ENCODE peak calls at places on chromosomes 1 and 21, in eight cellular contexts. W, I, X, M, F, V, O and D are unnamed samples.

GRCh38 chr1:8170059-8170835 is 144.1 kb upstream of the ERRFI1 start:
- DNase-seq in W (no peak), I (no peak), X (no peak), M (peak; percentile 85), F (no peak), V (no peak), O (no peak), D (no peak)

GRCh38 chr1:201728731-201729130 is 100.2 kb upstream of the IPO9 start:
- DNase-seq in W (peak; percentile 69), I (no peak), X (no peak), M (no peak), F (no peak), V (no peak), O (no peak), D (no peak)

GRCh38 chr1:167141963-167142362 is 48.1 kb downstream of the STYXL2 start:
- DNase-seq in W (no peak), I (no peak), X (no peak), M (no peak), F (no peak), V (no peak), O (no peak), D (no peak)

GRCh38 chr1:7255303-7256058 is 470.2 kb downstream of the CAMTA1 start:
- DNase-seq in W (no peak), I (no peak), X (no peak), M (no peak), F (peak; percentile 56), V (no peak), O (no peak), D (no peak)

GRCh38 chr1:186442651-186443114 is 18.2 kb downstream of the PDC start:
- DNase-seq in W (no peak), I (no peak), X (no peak), M (no peak), F (peak; percentile 50), V (no peak), O (no peak), D (no peak)

GRCh38 chr1:184025242-184025675 is 12.3 kb downstream of the COLGALT2 start:
- DNase-seq in W (peak; percentile 20), I (no peak), X (peak; percentile 91), M (peak; percentile 13), F (peak; percentile 43), V (no peak), O (peak; percentile 33), D (peak; percentile 70)

GRCh38 chr1:231091853-231092301 is 51.8 kb upstream of the FAM89A start:
- DNase-seq in W (peak; percentile 80), I (peak; percentile 66), X (no peak), M (peak; percentile 38), F (peak; percentile 52), V (no peak), O (no peak), D (peak; percentile 53)

GRCh38 chr1:223802602-223803001 is 43.1 kb downstream of the TP53BP2 start:
- DNase-seq in W (no peak), I (no peak), X (no peak), M (no peak), F (no peak), V (peak; percentile 46), O (no peak), D (no peak)

GRCh38 chr1:58442114-58442513 is 104.4 kb downstream of the OMA1 start:
- DNase-seq in W (no peak), I (no peak), X (peak; percentile 19), M (peak; percentile 75), F (no peak), V (no peak), O (no peak), D (peak; percentile 90)

GRCh38 chr1:206933333-206933945 is 11.7 kb upstream of the FCMR start:
- DNase-seq in W (peak; percentile 63), I (peak; percentile 64), X (no peak), M (no peak), F (peak; percentile 42), V (no peak), O (peak; percentile 35), D (no peak)

GRCh38 chr1:23899070-23899469 is 14.1 kb downstream of the CNR2 start:
- DNase-seq in W (no peak), I (no peak), X (no peak), M (no peak), F (no peak), V (no peak), O (no peak), D (no peak)

GRCh38 chr1:211371406-211372105 is 44.9 kb downstream of the TRAF5 start:
- DNase-seq in W (no peak), I (no peak), X (no peak), M (no peak), F (peak; percentile 13), V (no peak), O (no peak), D (no peak)

GRCh38 chr1:156705918-156706646 is 699 bp upstream of the CRABP2 start:
- DNase-seq in W (peak; percentile 97), I (peak; percentile 95), X (no peak), M (peak; percentile 87), F (peak; percentile 74), V (peak; percentile 36), O (peak; percentile 68), D (no peak)

GRCh38 chr1:81232505-81232904 is 568.2 kb upstream of the ADGRL2 start:
- DNase-seq in W (no peak), I (no peak), X (no peak), M (no peak), F (no peak), V (no peak), O (no peak), D (no peak)

GRCh38 chr1:47572731-47573505 is 135.1 kb downstream of the FOXD2 start:
- DNase-seq in W (no peak), I (no peak), X (no peak), M (peak; percentile 21), F (no peak), V (peak; percentile 83), O (no peak), D (no peak)

GRCh38 chr21:27840273-27840672 is 873.4 kb upstream of the ADAMTS5 start:
- DNase-seq in W (no peak), I (no peak), X (no peak), M (no peak), F (no peak), V (no peak), O (no peak), D (peak; percentile 14)

GRCh38 chr1:118483245-118484006 is 298.4 kb upstream of the SPAG17 start:
- DNase-seq in W (peak; percentile 64), I (no peak), X (no peak), M (no peak), F (no peak), V (no peak), O (no peak), D (no peak)

GRCh38 chr1:92886886-92887419 is 55.1 kb downstream of the RPL5 start:
- DNase-seq in W (no peak), I (no peak), X (no peak), M (no peak), F (no peak), V (no peak), O (no peak), D (no peak)

GRCh38 chr1:222606757-222607156 is 11.1 kb upstream of the MIA3 start:
- DNase-seq in W (no peak), I (no peak), X (no peak), M (no peak), F (no peak), V (no peak), O (no peak), D (no peak)